ENCODE peak calls at places on chromosomes 12 and 14, in seven cellular contexts. E is psoas muscle; V is small intestine; F is thyroid gland; D is PC-3; P is left lung; R is CD8-positive, alpha-beta T cell. Y is an unnamed sample. For H3K27me3 and H3K36me3, the result is how much of the 10 kb centered on the place peaks cover.

GRCh38 chr14:52078721-52079120 is 9.9 kb upstream of the NID2 start:
- DNase-seq in E (no peak), V (no peak), F (no peak), D (peak), P (no peak), R (no peak), Y (no peak)

GRCh38 chr12:48542300-48542928 is 17.0 kb downstream of the OR8S1 start:
- DNase-seq in E (no peak), V (peak), F (peak), D (peak), P (peak), R (peak), Y (no peak)

GRCh38 chr14:58297412-58297761 is 968 bp upstream of the ARID4A start:
- DNase-seq in E (no peak), V (no peak), F (no peak), D (no peak), P (peak), R (peak), Y (no peak)

GRCh38 chr14:69620211-69620611 is 8.8 kb downstream of the SUSD6 start:
- DNase-seq in E (no peak), V (no peak), F (no peak), D (no peak), P (no peak), R (no peak), Y (no peak)

GRCh38 chr14:65151329-65152010 is 49.2 kb upstream of the MAX start:
- DNase-seq in E (no peak), V (no peak), F (no peak), D (no peak), P (no peak), R (no peak), Y (no peak)

GRCh38 chr12:51392556-51393237 is 1.5 kb upstream of the GALNT6 start:
- DNase-seq in E (no peak), V (peak), F (no peak), D (no peak), P (no peak), R (peak), Y (peak)

GRCh38 chr12:33825986-33826602 is 196.2 kb upstream of the ALG10 start:
- DNase-seq in E (no peak), V (no peak), F (no peak), D (no peak), P (no peak), R (no peak), Y (no peak)

GRCh38 chr12:92927436-92928116 is 1.5 kb downstream of the EEA1 start:
- DNase-seq in E (no peak), V (peak), F (no peak), D (peak), P (no peak), R (no peak), Y (peak)

GRCh38 chr12:120914794-120915193 is 10.6 kb upstream of the SPPL3 start:
- DNase-seq in E (no peak), V (no peak), F (no peak), D (no peak), P (no peak), R (no peak), Y (no peak)

GRCh38 chr12:27635349-27635972 is 60.8 kb upstream of the REP15 start:
- DNase-seq in E (no peak), V (peak), F (no peak), D (peak), P (no peak), R (no peak), Y (no peak)

GRCh38 chr14:104135121-104135903 is 3.1 kb upstream of the KIF26A start:
- DNase-seq in E (peak), V (no peak), F (no peak), D (peak), P (peak), R (peak), Y (no peak)

GRCh38 chr14:71319646-71320045 is 412.4 kb downstream of the PCNX1 start:
- DNase-seq in E (no peak), V (peak), F (peak), D (peak), P (no peak), R (no peak), Y (no peak)

GRCh38 chr14:71399057-71399487 is 491.8 kb downstream of the PCNX1 start:
- DNase-seq in E (no peak), V (peak), F (no peak), D (no peak), P (no peak), R (no peak), Y (peak)

GRCh38 chr12:102634216-102634615 is 153.9 kb upstream of the IGF1 start:
- DNase-seq in E (no peak), V (no peak), F (no peak), D (no peak), P (no peak), R (no peak), Y (no peak)

GRCh38 chr12:10368206-10369171 is 21.4 kb downstream of the KLRK1 start:
- DNase-seq in E (no peak), V (no peak), F (no peak), D (no peak), P (no peak), R (no peak), Y (no peak)

GRCh38 chr12:69470189-69471094 is at the start of gene FRS2:
- DNase-seq in E (peak), V (peak), F (peak), D (peak), P (peak), R (peak), Y (peak)

GRCh38 chr12:75908961-75909699 is 122.4 kb downstream of the PHLDA1 start:
- DNase-seq in E (peak), V (peak), F (peak), D (peak), P (peak), R (no peak), Y (no peak)

GRCh38 chr14:64215978-64216377 is 78.2 kb downstream of the ESR2 start:
- DNase-seq in E (no peak), V (no peak), F (no peak), D (no peak), P (no peak), R (no peak), Y (no peak)

GRCh38 chr14:74514471-74514932 is 20.9 kb downstream of the ISCA2 start:
- DNase-seq in E (peak), V (peak), F (peak), D (no peak), P (peak), R (no peak), Y (no peak)

GRCh38 chr14:23364604-23365352 is at the start of gene EFS:
- DNase-seq in E (peak), V (no peak), F (no peak), D (no peak), P (no peak), R (no peak), Y (no peak)

GRCh38 chr12:3201741-3202500 is 124.7 kb downstream of the TSPAN9 start:
- DNase-seq in E (no peak), V (no peak), F (no peak), D (no peak), P (no peak), R (no peak), Y (no peak)
- H3K27me3 ChIP-seq in E (under half), V (under half), F (under half), D (under half), P (under half), R (under half), Y (under half)

GRCh38 chr12:25996677-25997076 is 38.2 kb downstream of the RASSF8 start:
- DNase-seq in E (no peak), V (no peak), F (no peak), D (peak), P (no peak), R (no peak), Y (no peak)
- H3K4me3 ChIP-seq in E (no peak), V (no peak), F (no peak), D (no peak), P (no peak), R (no peak), Y (no peak)

GRCh38 chr12:32739279-32739678 is 16.4 kb downstream of the YARS2 start:
- DNase-seq in E (no peak), V (no peak), F (no peak), D (no peak), P (no peak), R (no peak), Y (no peak)

GRCh38 chr12:32737715-32738114 is 18.0 kb downstream of the YARS2 start:
- DNase-seq in E (no peak), V (no peak), F (no peak), D (no peak), P (no peak), R (no peak), Y (no peak)

GRCh38 chr12:32736445-32736844 is 19.3 kb downstream of the YARS2 start:
- DNase-seq in E (no peak), V (no peak), F (no peak), D (no peak), P (no peak), R (no peak), Y (no peak)

GRCh38 chr12:32734952-32735351 is 20.7 kb downstream of the YARS2 start:
- DNase-seq in E (no peak), V (no peak), F (no peak), D (no peak), P (no peak), R (no peak), Y (no peak)
- H3K36me3 ChIP-seq in E (under half), V (under half), F (under half), D (under half), P (under half), R (under half), Y (under half)

GRCh38 chr12:95755236-95755865 is 35.2 kb downstream of the NTN4 start:
- DNase-seq in E (no peak), V (no peak), F (peak), D (no peak), P (no peak), R (no peak), Y (no peak)
- H3K27me3 ChIP-seq in E (under half), V (under half), F (under half), D (under half), P (under half), R (under half), Y (under half)

GRCh38 chr12:6226002-6226700 is 26.0 kb downstream of the CD9 start:
- DNase-seq in E (peak), V (peak), F (peak), D (no peak), P (peak), R (no peak), Y (no peak)
- H3K4me3 ChIP-seq in E (peak), V (no peak), F (no peak), D (no peak), P (no peak), R (no peak), Y (no peak)

GRCh38 chr14:88983755-88984154 is 159.3 kb downstream of the TTC8 start:
- DNase-seq in E (no peak), V (no peak), F (no peak), D (peak), P (no peak), R (no peak), Y (no peak)

GRCh38 chr14:88986146-88986841 is 161.8 kb downstream of the TTC8 start:
- DNase-seq in E (peak), V (no peak), F (no peak), D (peak), P (no peak), R (no peak), Y (no peak)

GRCh38 chr14:88987516-88987915 is 163.1 kb downstream of the TTC8 start:
- DNase-seq in E (no peak), V (no peak), F (no peak), D (peak), P (no peak), R (no peak), Y (no peak)

GRCh38 chr14:88981948-88982347 is 157.5 kb downstream of the TTC8 start:
- DNase-seq in E (no peak), V (no peak), F (no peak), D (no peak), P (no peak), R (no peak), Y (no peak)

DNA sequence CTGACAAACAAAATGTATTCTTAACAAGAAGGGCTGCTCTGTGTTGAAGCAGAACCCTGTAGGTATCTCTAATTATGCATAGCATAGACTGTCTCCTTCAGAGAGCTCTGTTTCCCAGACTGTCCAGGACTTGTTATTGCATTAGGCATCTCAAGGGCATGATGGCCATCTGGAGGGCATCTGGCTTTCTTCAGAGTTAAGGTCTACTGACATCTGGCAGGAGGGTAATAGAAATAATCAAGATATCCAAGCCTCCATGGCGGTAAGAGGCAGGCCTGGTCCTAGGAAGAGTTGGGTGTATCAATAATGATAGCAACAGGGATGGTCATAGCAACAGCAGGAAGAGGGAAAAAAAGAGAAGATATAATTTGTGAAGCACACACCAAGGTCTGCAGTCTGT is 161.2 kb downstream of the TTC8 start:
- DNase-seq in E (no peak), V (no peak), F (no peak), D (no peak), P (no peak), R (no peak), Y (no peak)
- H3K36me3 ChIP-seq in E (under half), V (under half), F (under half), D (under half), P (under half), R (under half), Y (under half)